ENCODE peak calls at places on chromosomes 13 and 19, in six cellular contexts. N, J, Z, S, G and F are unnamed samples.

GRCh38 chr13:42880241-42880640 is 98.9 kb downstream of the FAM216B start:
- DNase-seq in J (no peak), G (no peak), S (peak), Z (no peak), N (no peak), F (peak)

GRCh38 chr13:99600318-99600717 is 99.0 kb downstream of the TM9SF2 start:
- DNase-seq in S (no peak), G (no peak), Z (no peak), J (peak), N (no peak), F (no peak)

GRCh38 chr19:43316591-43317319 is 36.7 kb upstream of the CD177 start:
- DNase-seq in G (no peak), S (peak), N (peak), J (no peak), Z (no peak), F (peak)

GRCh38 chr13:51252954-51253531 is 30.8 kb downstream of the FAM124A start:
- DNase-seq in G (no peak), Z (no peak), N (no peak), S (no peak), J (peak), F (no peak)

GRCh38 chr19:57269515-57270250 is 10.6 kb upstream of the ZNF460 start:
- DNase-seq in N (peak), Z (no peak), G (peak), S (peak), J (peak), F (peak)

GRCh38 chr13:53775807-53776206 is 747.2 kb downstream of the OLFM4 start:
- DNase-seq in J (no peak), G (no peak), Z (no peak), S (no peak), N (no peak), F (no peak)

GRCh38 chr13:71339736-71340135 is 527.3 kb downstream of the DACH1 start:
- DNase-seq in S (no peak), Z (no peak), N (no peak), G (no peak), J (no peak), F (no peak)

GRCh38 chr13:109787135-109787954 is 962 bp upstream of the IRS2 start:
- DNase-seq in N (no peak), S (peak), J (peak), Z (peak), G (no peak), F (peak)

GRCh38 chr19:48772503-48772953 is 17.2 kb downstream of the FGF21 start:
- DNase-seq in G (no peak), N (no peak), S (peak), J (no peak), Z (no peak), F (peak)

GRCh38 chr13:47478985-47479384 is 522.1 kb downstream of the SUCLA2 start:
- DNase-seq in J (no peak), S (no peak), Z (no peak), G (no peak), N (no peak), F (no peak)

GRCh38 chr19:13573268-13573667 is 67.0 kb upstream of the CACNA1A start:
- DNase-seq in S (no peak), J (no peak), Z (no peak), G (no peak), N (no peak), F (no peak)

GRCh38 chr19:31707206-31707605 is 358.0 kb upstream of the TSHZ3 start:
- DNase-seq in N (no peak), J (no peak), S (no peak), G (no peak), Z (no peak), F (no peak)

GRCh38 chr13:50378513-50378970 is 363.3 kb downstream of the KCNRG start:
- DNase-seq in S (no peak), Z (no peak), N (no peak), J (peak), G (no peak), F (no peak)

GRCh38 chr19:10086032-10086903 is at the start of gene SHFL:
- DNase-seq in N (peak), S (peak), G (peak), J (peak), Z (peak), F (peak)
- H3K4me3 ChIP-seq in N (peak), S (peak), G (peak), J (peak), Z (peak), F (peak)

GRCh38 chr19:16067205-16067938 is 8.9 kb upstream of the TPM4 start:
- DNase-seq in Z (peak), J (no peak), S (peak), N (peak), G (peak), F (peak)

GRCh38 chr19:16069813-16070365 is 6.4 kb upstream of the TPM4 start:
- DNase-seq in N (no peak), J (no peak), S (no peak), G (no peak), Z (peak), F (no peak)

GRCh38 chr19:16068696-16069259 is 7.5 kb upstream of the TPM4 start:
- DNase-seq in N (no peak), G (no peak), Z (no peak), S (no peak), J (no peak), F (no peak)

GRCh38 chr19:16064209-16064889 is 11.9 kb upstream of the TPM4 start:
- DNase-seq in N (no peak), J (no peak), S (no peak), G (no peak), Z (peak), F (peak)

DNA sequence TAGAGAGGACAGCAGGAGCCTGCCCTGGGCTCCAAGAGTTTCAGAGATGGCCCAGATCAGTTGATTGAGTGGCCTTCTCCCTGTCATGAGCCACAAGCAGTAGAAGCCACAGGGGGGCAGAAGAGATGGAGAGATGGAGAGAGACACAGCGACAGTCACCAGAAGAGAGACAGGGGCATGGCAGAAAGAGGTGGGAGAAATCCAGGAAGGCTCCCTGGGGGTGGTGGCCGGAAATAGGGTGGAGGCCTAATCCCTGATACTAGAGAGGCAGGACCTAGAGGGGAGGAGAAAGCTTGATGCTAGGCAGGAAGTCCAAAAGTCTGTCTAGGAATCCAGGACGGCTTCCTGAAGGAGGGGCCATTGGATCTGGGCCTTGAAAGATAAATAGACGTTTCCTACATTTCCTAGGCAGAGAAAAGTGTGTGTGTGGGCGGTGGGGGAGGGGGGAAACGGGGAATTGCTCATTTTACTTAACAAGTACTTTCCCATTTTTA is 9.6 kb upstream of the TPM4 start:
- DNase-seq in J (peak), G (peak), N (peak), S (peak), Z (no peak), F (peak)
- TF ChIP-seq CTCF in J (peak), G (peak), N (peak), S (peak), Z (no peak), F (peak)

DNA sequence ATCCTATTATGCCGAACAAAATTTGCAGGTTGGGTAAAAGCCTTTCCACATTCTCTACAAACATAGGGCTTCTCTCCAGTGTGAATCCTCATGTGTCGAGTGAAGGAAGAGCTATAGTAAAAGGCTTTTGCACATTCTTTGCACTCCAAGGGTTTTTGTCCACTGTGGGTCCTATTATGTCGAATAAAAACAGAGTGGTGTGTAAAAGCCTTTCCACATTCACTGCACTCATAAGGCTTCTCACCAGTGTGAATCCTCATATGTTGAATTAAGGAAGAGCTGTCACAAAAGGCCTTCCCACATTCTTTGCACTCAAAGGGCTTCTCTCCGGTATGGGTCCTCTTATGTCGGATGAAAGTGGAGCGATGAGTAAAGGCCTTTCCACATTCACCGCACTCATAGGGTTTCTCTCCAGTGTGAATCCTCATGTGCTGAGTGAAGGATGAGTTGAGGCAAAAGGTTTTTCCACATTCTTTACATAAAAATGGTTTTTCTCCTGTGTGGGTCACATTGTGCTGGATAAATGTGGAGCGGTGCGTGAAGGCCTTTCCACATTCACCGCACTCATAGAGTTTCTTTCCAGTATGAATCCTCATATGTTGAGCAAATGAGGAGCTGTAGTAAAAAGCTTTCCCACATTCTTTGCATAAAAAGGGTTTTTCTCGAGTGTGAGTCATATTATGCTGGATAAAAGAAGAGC is 13.6 kb downstream of the ZNF599 start:
- DNase-seq in J (no peak), S (no peak), N (no peak), Z (no peak), G (no peak), F (no peak)
- H3K4me3 ChIP-seq in J (no peak), S (no peak), N (no peak), Z (peak), G (no peak), F (no peak)

GRCh38 chr13:31862828-31863227 is 123.5 kb downstream of the RXFP2 start:
- DNase-seq in G (no peak), N (no peak), S (no peak), J (no peak), Z (no peak), F (no peak)
- TF ChIP-seq CTCF in G (no peak), N (no peak), S (no peak), J (no peak), Z (no peak), F (no peak)

GRCh38 chr19:18233224-18233825 is 7.1 kb upstream of the PDE4C start:
- DNase-seq in N (peak), G (no peak), J (peak), S (no peak), Z (no peak), F (peak)
- H3K4me3 ChIP-seq in N (no peak), G (no peak), J (no peak), S (no peak), Z (no peak), F (no peak)

GRCh38 chr13:114112231-114112825 is 20.1 kb downstream of the RASA3 start:
- DNase-seq in N (no peak), S (no peak), G (no peak), Z (peak), J (no peak), F (no peak)

GRCh38 chr13:114113961-114114360 is 18.5 kb downstream of the RASA3 start:
- DNase-seq in J (no peak), Z (peak), G (no peak), N (no peak), S (no peak), F (no peak)

GRCh38 chr13:114111577-114111976 is 20.8 kb downstream of the RASA3 start:
- DNase-seq in J (no peak), N (no peak), Z (peak), G (no peak), S (peak), F (peak)

GRCh38 chr13:114115191-114115671 is 17.2 kb downstream of the RASA3 start:
- DNase-seq in S (peak), G (peak), J (no peak), Z (peak), N (peak), F (peak)

DNA sequence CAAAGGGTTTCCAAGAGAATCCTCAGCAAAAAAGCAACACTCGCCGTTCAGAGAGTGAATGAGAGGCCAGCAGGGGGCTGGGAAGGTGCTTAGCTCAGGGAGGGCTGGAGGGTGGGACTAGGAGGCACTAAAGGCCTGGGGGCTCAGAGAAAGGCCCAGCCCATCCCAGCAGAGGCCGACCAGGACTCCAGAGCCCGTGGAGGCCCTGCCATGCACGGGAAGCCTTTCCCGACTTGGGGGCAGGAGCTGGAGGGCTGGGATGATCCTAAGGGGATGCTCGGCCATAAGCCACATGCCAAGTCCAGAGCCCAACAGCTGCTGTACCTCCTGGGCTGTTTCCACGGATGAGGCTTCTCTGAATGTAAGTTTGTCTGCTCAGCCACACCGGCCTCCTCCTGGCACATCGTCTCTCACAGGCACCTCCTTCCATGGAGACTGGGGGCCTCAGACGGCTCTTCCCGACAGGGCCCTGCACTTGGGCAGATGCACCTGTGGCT is 19.5 kb downstream of the RASA3 start:
- DNase-seq in Z (peak), S (no peak), J (no peak), N (no peak), G (no peak), F (no peak)
- TF ChIP-seq CTCF in Z (no peak), S (no peak), J (no peak), N (no peak), G (peak), F (no peak)

DNA sequence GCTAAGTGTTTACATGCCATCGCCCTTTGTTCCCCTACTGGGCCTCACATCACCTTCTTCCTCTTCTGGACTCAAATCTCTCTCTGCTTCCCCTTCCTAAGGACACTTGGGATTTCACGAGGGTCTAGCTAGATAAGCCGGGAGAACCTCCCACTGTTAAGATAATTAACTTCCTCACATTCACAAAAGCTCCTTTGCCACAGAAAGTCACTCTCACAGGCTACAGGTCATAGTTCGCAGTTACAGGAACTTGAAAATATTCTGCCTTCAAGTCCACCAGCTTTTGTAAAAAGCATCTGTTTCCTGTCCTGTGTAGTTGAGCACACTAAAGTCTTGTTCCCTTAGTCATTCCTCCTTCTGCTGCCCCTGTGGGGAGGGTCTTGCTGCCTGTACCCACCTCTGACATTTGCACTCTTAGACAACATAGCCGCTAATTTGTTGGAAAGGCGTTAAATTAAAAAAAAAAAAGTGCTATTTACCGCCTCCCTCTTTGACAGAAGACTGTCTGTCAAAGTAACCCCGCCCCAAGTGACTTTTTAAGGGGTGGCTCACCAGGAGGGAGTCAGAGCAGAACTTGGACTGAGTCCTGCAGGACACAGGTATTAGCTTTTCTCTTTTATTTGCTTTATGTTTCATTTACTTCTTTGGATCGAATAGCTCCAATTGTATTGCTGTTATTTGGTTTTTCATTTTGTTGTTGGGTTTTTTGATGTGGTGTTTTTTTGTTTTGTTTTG is 26.8 kb upstream of the CEACAM21 start:
- DNase-seq in J (peak), N (no peak), G (no peak), Z (no peak), S (no peak), F (no peak)
- H3K4me3 ChIP-seq in J (peak), N (no peak), G (no peak), Z (no peak), S (no peak), F (no peak)

GRCh38 chr19:36686365-36687213 is 823 bp upstream of the ZNF567 start:
- DNase-seq in N (peak), G (peak), Z (no peak), J (no peak), S (no peak), F (peak)
- TF ChIP-seq CTCF in N (no peak), G (no peak), Z (no peak), J (no peak), S (no peak), F (no peak)

DNA sequence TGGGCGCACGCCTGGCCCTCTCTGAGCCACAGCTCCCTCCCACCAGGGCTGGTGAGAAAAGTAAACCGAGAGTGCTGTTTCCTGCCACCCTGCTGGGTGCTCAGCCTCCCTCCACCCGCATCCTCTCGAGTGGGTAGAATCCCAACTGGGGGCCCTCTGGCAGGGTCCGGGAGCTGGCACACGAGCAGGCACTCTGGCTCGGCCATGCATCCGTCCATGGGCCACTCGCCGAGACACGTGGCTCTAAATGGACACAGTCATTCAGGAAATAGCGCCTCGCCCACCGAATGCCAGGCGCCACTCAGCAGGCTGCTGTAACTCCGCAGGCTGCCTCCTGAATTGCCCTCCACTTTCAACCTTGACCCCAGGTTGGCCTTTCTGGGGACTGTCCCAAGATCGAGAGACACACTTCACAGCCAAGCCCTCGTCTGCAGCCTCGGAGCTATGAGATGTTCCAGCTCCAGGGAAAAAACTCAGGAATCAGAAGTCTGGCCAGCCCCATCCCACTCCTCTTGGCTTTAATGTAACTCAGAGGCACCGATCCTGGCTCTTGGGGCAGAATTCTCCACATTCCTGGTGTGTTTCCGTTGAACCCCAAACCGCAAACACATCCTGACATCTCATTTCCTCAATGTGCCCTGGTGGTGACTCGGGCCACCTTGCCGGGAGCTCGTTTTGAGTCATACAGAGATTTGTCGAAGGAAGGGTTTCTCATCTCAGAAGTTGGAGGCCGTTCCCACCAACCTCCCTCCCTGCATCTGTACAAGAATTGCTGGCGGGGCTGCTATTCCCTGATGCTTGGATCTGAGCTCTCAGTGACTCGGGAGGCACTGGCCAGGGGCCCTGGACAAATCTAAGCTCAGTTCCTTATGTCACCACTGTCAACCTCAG is 14.1 kb downstream of the KLF2 start:
- DNase-seq in G (peak), J (peak), N (peak), S (peak), Z (peak), F (peak)
- H3K4me3 ChIP-seq in G (no peak), J (no peak), N (no peak), S (no peak), Z (no peak), F (no peak)